ENCODE peak calls at places on chromosomes 11 and 22, in five cellular contexts. J is adrenal gland, Z is HuH-7, Q is body of pancreas, D is endothelial cell. B is an unnamed sample.

GRCh38 chr11:59756845-59757244 is 1.7 kb downstream of the STX3 start:
- DNase-seq in D (no peak), Q (peak), Z (peak), J (peak), B (peak)

GRCh38 chr22:32545801-32546200 is 71.2 kb downstream of the FBXO7 start:
- DNase-seq in Q (no peak), Z (no peak), D (no peak), J (no peak), B (no peak)

GRCh38 chr11:93829598-93829997 is 20.8 kb downstream of the VSTM5 start:
- DNase-seq in J (no peak), Q (no peak), Z (no peak), D (no peak), B (no peak)

GRCh38 chr11:13745165-13745564 is 76.7 kb downstream of the FAR1 start:
- DNase-seq in Z (no peak), D (no peak), J (no peak), Q (no peak), B (no peak)

GRCh38 chr22:36015806-36016519 is 12.7 kb downstream of the RBFOX2 start:
- DNase-seq in Z (no peak), J (no peak), Q (no peak), D (no peak), B (no peak)

GRCh38 chr22:30250713-30251267 is 4.2 kb upstream of the LIF start:
- DNase-seq in D (no peak), Q (peak), J (no peak), Z (no peak), B (peak)

GRCh38 chr11:100970273-100971164 is 159.1 kb downstream of the PGR start:
- DNase-seq in Q (no peak), Z (no peak), D (no peak), J (no peak), B (no peak)

GRCh38 chr11:10526974-10527918 is 13.7 kb downstream of the RNF141 start:
- DNase-seq in Z (no peak), Q (no peak), D (no peak), J (no peak), B (no peak)

GRCh38 chr11:105718641-105719040 is 108.8 kb downstream of the GRIA4 start:
- DNase-seq in J (no peak), Q (no peak), Z (no peak), D (no peak), B (no peak)

GRCh38 chr11:73359341-73359740 is 16.9 kb upstream of the RELT start:
- DNase-seq in Z (no peak), Q (peak), J (no peak), D (no peak), B (no peak)

GRCh38 chr11:504994-505344 is 2.1 kb downstream of the RNH1 start:
- DNase-seq in D (no peak), J (no peak), Z (no peak), Q (no peak), B (no peak)

GRCh38 chr22:28980326-28980725 is 81.3 kb downstream of the C22orf31 start:
- DNase-seq in J (no peak), Q (no peak), Z (no peak), D (no peak), B (no peak)

GRCh38 chr11:45252877-45253276 is 33.3 kb downstream of the SYT13 start:
- DNase-seq in Q (no peak), D (no peak), J (no peak), Z (no peak), B (no peak)

GRCh38 chr22:25159028-25159427 is 40.6 kb upstream of the CRYBB3 start:
- DNase-seq in Q (no peak), J (no peak), Z (no peak), D (no peak), B (no peak)

GRCh38 chr11:12696911-12697581 is 22.8 kb downstream of the TEAD1 start:
- DNase-seq in J (no peak), Z (no peak), D (no peak), Q (no peak), B (no peak)

GRCh38 chr22:36257308-36257707 is 4.4 kb downstream of the APOL1 start:
- DNase-seq in D (no peak), Q (no peak), Z (no peak), J (no peak), B (no peak)

GRCh38 chr11:24181395-24182047 is 315.3 kb upstream of the LUZP2 start:
- DNase-seq in Z (no peak), D (no peak), J (no peak), Q (no peak), B (no peak)

GRCh38 chr22:30855677-30856518 is 112.7 kb downstream of the MORC2 start:
- DNase-seq in Z (peak), D (no peak), Q (no peak), J (no peak), B (peak)

GRCh38 chr22:16609548-16610261 is 17.1 kb upstream of the CCT8L2 start:
- DNase-seq in Q (no peak), D (no peak), J (no peak), Z (no peak), B (no peak)

GRCh38 chr11:15327786-15328231 is 213.1 kb downstream of the INSC start:
- DNase-seq in D (peak), Q (peak), J (peak), Z (peak), B (peak)

GRCh38 chr22:22666307-22667091 is 22.1 kb downstream of the GGTLC2 start:
- DNase-seq in D (peak), J (peak), Q (peak), Z (peak), B (peak)

GRCh38 chr11:79439430-79439892 is 1.4 kb downstream of the TENM4 start:
- DNase-seq in Z (no peak), Q (no peak), J (peak), D (peak), B (no peak)

GRCh38 chr22:27100789-27101188 is 443.4 kb downstream of the MIAT start:
- DNase-seq in D (peak), Z (no peak), Q (no peak), J (no peak), B (no peak)

GRCh38 chr22:22887621-22888503 is at the start of gene IGLL5:
- DNase-seq in Z (no peak), J (no peak), D (no peak), Q (no peak), B (no peak)

GRCh38 chr11:5620606-5621521 is 3.9 kb upstream of the TRIM34 start:
- DNase-seq in J (no peak), D (no peak), Z (peak), Q (peak), B (no peak)

GRCh38 chr11:72354356-72355115 is 79.8 kb downstream of the CLPB start:
- DNase-seq in Q (no peak), D (no peak), Z (no peak), J (no peak), B (no peak)

GRCh38 chr22:27602390-27602789 is 199.2 kb downstream of the MN1 start:
- DNase-seq in J (no peak), Q (no peak), D (no peak), Z (no peak), B (no peak)

GRCh38 chr11:46296520-46297448 is 19.3 kb downstream of the CREB3L1 start:
- DNase-seq in Q (peak), J (no peak), Z (peak), D (peak), B (no peak)